ENCODE peak calls at places on chromosomes 3 and 15, in ten cellular contexts. A is HEK293T; I is AG04449; V is effector memory CD8-positive, alpha-beta T cell; G is HS-27A; F is AG09319; E is stimulated activated naive B cell treated with anti-CD40 and anti-IgM and Interleukin-4, amounts not matched to agents 10 μg/mL and 1 μg/mL and 100 μg/mL, for 72 hours; S is brain microvascular endothelial cell; L is ascending aorta; X is activated T-cell treated with anti-CD3 and anti-CD28 coated beads for 1 hour. P is an unnamed sample.

GRCh38 chr3:64417816-64418215 is 192.6 kb upstream of the PRICKLE2 start:
- DNase-seq in A (no peak), I (no peak), V (no peak), G (no peak), F (no peak), E (no peak), S (peak), L (no peak), X (no peak), P (peak)

GRCh38 chr3:30357897-30358296 is 248.5 kb upstream of the TGFBR2 start:
- DNase-seq in A (no peak), I (no peak), V (no peak), G (no peak), F (no peak), E (no peak), S (no peak), L (no peak), X (no peak), P (no peak)

GRCh38 chr3:104825116-104825515 is 541.6 kb upstream of the ALCAM start:
- DNase-seq in A (peak), I (peak), V (no peak), G (no peak), F (no peak), E (no peak), S (no peak), L (no peak), X (no peak), P (no peak)

GRCh38 chr3:51706021-51706485 is 815 bp upstream of the GRM2 start:
- DNase-seq in A (no peak), I (no peak), V (no peak), G (no peak), F (no peak), E (no peak), S (no peak), L (no peak), X (no peak), P (no peak)

GRCh38 chr15:65004993-65005392 is 15.3 kb upstream of the SPG21 start:
- DNase-seq in A (no peak), I (no peak), V (no peak), G (no peak), F (no peak), E (no peak), S (no peak), L (no peak), X (no peak), P (no peak)

GRCh38 chr3:47015151-47015550 is 35.7 kb downstream of the NBEAL2 start:
- DNase-seq in A (no peak), I (no peak), V (no peak), G (no peak), F (no peak), E (no peak), S (no peak), L (no peak), X (no peak), P (no peak)

GRCh38 chr3:115825046-115825445 is 201.7 kb downstream of the GAP43 start:
- DNase-seq in A (no peak), I (no peak), V (no peak), G (no peak), F (no peak), E (no peak), S (peak), L (no peak), X (no peak), P (no peak)

GRCh38 chr3:2024037-2024436 is 74.6 kb upstream of the CNTN4 start:
- DNase-seq in A (no peak), I (no peak), V (no peak), G (no peak), F (no peak), E (no peak), S (no peak), L (no peak), X (no peak), P (no peak)

GRCh38 chr3:48859188-48859587 is 11.5 kb upstream of the PRKAR2A start:
- DNase-seq in A (no peak), I (no peak), V (no peak), G (no peak), F (no peak), E (no peak), S (no peak), L (no peak), X (no peak), P (no peak)

GRCh38 chr3:37941608-37942540 is 48.7 kb upstream of the VILL start:
- DNase-seq in A (no peak), I (no peak), V (no peak), G (no peak), F (no peak), E (no peak), S (no peak), L (no peak), X (no peak), P (peak)

GRCh38 chr3:170117134-170117533 is 64.4 kb downstream of the PHC3 start:
- DNase-seq in A (peak), I (no peak), V (no peak), G (no peak), F (no peak), E (no peak), S (peak), L (no peak), X (no peak), P (peak)

GRCh38 chr15:94282269-94283250 is 51.2 kb downstream of the MCTP2 start:
- DNase-seq in A (no peak), I (no peak), V (no peak), G (no peak), F (no peak), E (no peak), S (peak), L (no peak), X (no peak), P (no peak)

GRCh38 chr3:26731843-26732242 is 109.3 kb downstream of the LRRC3B start:
- DNase-seq in A (no peak), I (no peak), V (no peak), G (no peak), F (no peak), E (no peak), S (no peak), L (no peak), X (no peak), P (no peak)

GRCh38 chr3:42013652-42014442 is 51.9 kb upstream of the ULK4 start:
- DNase-seq in A (peak), I (no peak), V (peak), G (no peak), F (no peak), E (no peak), S (no peak), L (no peak), X (peak), P (peak)

GRCh38 chr3:100033814-100034490 is 80.3 kb downstream of the FILIP1L start:
- DNase-seq in A (no peak), I (no peak), V (no peak), G (no peak), F (no peak), E (no peak), S (no peak), L (no peak), X (no peak), P (no peak)

GRCh38 chr15:91515188-91515754 is 338.2 kb upstream of the SLCO3A1 start:
- DNase-seq in A (no peak), I (peak), V (no peak), G (no peak), F (peak), E (no peak), S (peak), L (no peak), X (no peak), P (no peak)

GRCh38 chr15:45747426-45747825 is 112.6 kb downstream of the SQOR start:
- DNase-seq in A (no peak), I (no peak), V (no peak), G (no peak), F (no peak), E (no peak), S (no peak), L (no peak), X (no peak), P (no peak)

GRCh38 chr3:33008282-33008681 is 56.8 kb downstream of the CCR4 start:
- DNase-seq in A (no peak), I (no peak), V (no peak), G (no peak), F (no peak), E (no peak), S (no peak), L (no peak), X (no peak), P (no peak)

GRCh38 chr3:12882336-12883310 is 41.3 kb upstream of the RPL32 start:
- DNase-seq in A (no peak), I (no peak), V (no peak), G (no peak), F (no peak), E (no peak), S (no peak), L (no peak), X (no peak), P (no peak)

GRCh38 chr15:64861960-64862359 is 20.2 kb downstream of the PLEKHO2 start:
- DNase-seq in A (no peak), I (no peak), V (no peak), G (no peak), F (no peak), E (no peak), S (no peak), L (no peak), X (no peak), P (no peak)

GRCh38 chr15:76947454-76947853 is 15.9 kb downstream of the RCN2 start:
- DNase-seq in A (no peak), I (no peak), V (no peak), G (no peak), F (no peak), E (no peak), S (no peak), L (no peak), X (no peak), P (no peak)

GRCh38 chr3:43638594-43639447 is 17.0 kb upstream of the ANO10 start:
- DNase-seq in A (peak), I (no peak), V (peak), G (peak), F (no peak), E (peak), S (no peak), L (no peak), X (no peak), P (peak)

GRCh38 chr3:121979246-121979645 is 42.8 kb downstream of the ILDR1 start:
- DNase-seq in A (no peak), I (no peak), V (no peak), G (no peak), F (no peak), E (no peak), S (no peak), L (no peak), X (no peak), P (no peak)

GRCh38 chr3:111484666-111485065 is 57.3 kb upstream of the CD96 start:
- DNase-seq in A (no peak), I (peak), V (no peak), G (peak), F (peak), E (no peak), S (no peak), L (no peak), X (no peak), P (no peak)

GRCh38 chr15:31488437-31489204 is 162.0 kb downstream of the KLF13 start:
- DNase-seq in A (peak), I (peak), V (peak), G (peak), F (peak), E (peak), S (peak), L (peak), X (no peak), P (peak)

GRCh38 chr3:111212511-111212910 is 140.9 kb downstream of the NECTIN3 start:
- DNase-seq in A (no peak), I (no peak), V (no peak), G (no peak), F (no peak), E (no peak), S (no peak), L (no peak), X (no peak), P (no peak)

GRCh38 chr3:113232367-113232766 is 21.0 kb downstream of the BOC start:
- DNase-seq in A (no peak), I (no peak), V (no peak), G (no peak), F (no peak), E (no peak), S (no peak), L (no peak), X (no peak), P (no peak)

GRCh38 chr15:52306270-52306669 is 10.7 kb upstream of the MYO5C start:
- DNase-seq in A (no peak), I (peak), V (no peak), G (no peak), F (no peak), E (no peak), S (peak), L (no peak), X (no peak), P (no peak)

GRCh38 chr3:129197341-129197740 is 13.6 kb upstream of the CNBP start:
- DNase-seq in A (no peak), I (no peak), V (no peak), G (no peak), F (no peak), E (no peak), S (no peak), L (no peak), X (no peak), P (no peak)

GRCh38 chr15:58501006-58501405 is 69.2 kb downstream of the LIPC start:
- DNase-seq in A (no peak), I (no peak), V (no peak), G (no peak), F (no peak), E (no peak), S (no peak), L (no peak), X (no peak), P (no peak)

GRCh38 chr3:10116138-10116460 is 624 bp downstream of the BRK1 start:
- DNase-seq in A (no peak), I (no peak), V (no peak), G (no peak), F (no peak), E (no peak), S (peak), L (no peak), X (no peak), P (no peak)

GRCh38 chr3:123884258-123884831 is at the start of gene MYLK:
- DNase-seq in A (peak), I (peak), V (no peak), G (peak), F (peak), E (peak), S (peak), L (peak), X (no peak), P (peak)

GRCh38 chr3:134242649-134243637 is 7.7 kb downstream of the RYK start:
- DNase-seq in A (no peak), I (peak), V (no peak), G (peak), F (peak), E (no peak), S (peak), L (no peak), X (no peak), P (no peak)